ENCODE peak calls at places on chromosomes 13 and 19, in six cellular contexts. S is heart right ventricle; J is thoracic aorta; F is HCT116; R is psoas muscle; I is CD4-positive, CD25-positive, alpha-beta regulatory T cell. W is an unnamed sample.
A peak's percentile ranks its signal among the peaks of the same experiment; 100 is the strongest.

GRCh38 chr19:35331551-35332214 is 2.7 kb downstream of the CD22 start:
- DNase-seq in S (no peak), J (no peak), F (no peak), R (no peak), I (no peak), W (no peak)

GRCh38 chr19:3125900-3126524 is 9.8 kb upstream of the GNA15 start:
- DNase-seq in S (peak; percentile 58), J (no peak), F (peak; percentile 60), R (peak; percentile 83), I (peak; percentile 49), W (no peak)

GRCh38 chr19:12244370-12244769 is 50.3 kb downstream of the ZNF44 start:
- DNase-seq in S (no peak), J (no peak), F (no peak), R (no peak), I (no peak), W (no peak)

GRCh38 chr19:46963093-46963734 is 56.4 kb upstream of the NPAS1 start:
- DNase-seq in S (no peak), J (no peak), F (no peak), R (no peak), I (no peak), W (no peak)

GRCh38 chr13:23349127-23349897 is 84.2 kb downstream of the SACS start:
- DNase-seq in S (no peak), J (no peak), F (no peak), R (no peak), I (no peak), W (no peak)

GRCh38 chr13:62919491-62919890 is 1503.8 kb upstream of the PCDH20 start:
- DNase-seq in S (no peak), J (no peak), F (no peak), R (peak; percentile 36), I (no peak), W (no peak)

GRCh38 chr19:41741244-41741554 is 14.1 kb upstream of the CEACAM6 start:
- DNase-seq in S (no peak), J (no peak), F (no peak), R (no peak), I (no peak), W (no peak)

GRCh38 chr13:107018285-107018684 is 450.3 kb upstream of the ARGLU1 start:
- DNase-seq in S (no peak), J (no peak), F (no peak), R (no peak), I (no peak), W (no peak)

GRCh38 chr13:39209731-39210633 is 171.7 kb downstream of the NHLRC3 start:
- DNase-seq in S (no peak), J (no peak), F (no peak), R (no peak), I (no peak), W (no peak)

GRCh38 chr13:76440568-76440967 is 445.6 kb downstream of the KCTD12 start:
- DNase-seq in S (no peak), J (no peak), F (no peak), R (no peak), I (no peak), W (no peak)

GRCh38 chr19:50759886-50760285 is 10.4 kb upstream of the GPR32 start:
- DNase-seq in S (no peak), J (no peak), F (peak; percentile 69), R (no peak), I (no peak), W (no peak)

GRCh38 chr19:44677019-44677809 is 5.9 kb downstream of the CEACAM19 start:
- DNase-seq in S (no peak), J (no peak), F (peak; percentile 70), R (no peak), I (no peak), W (no peak)

GRCh38 chr19:52942371-52943133 is 19.3 kb upstream of the ZNF888 start:
- DNase-seq in S (peak; percentile 92), J (peak; percentile 62), F (peak; percentile 59), R (peak; percentile 94), I (peak; percentile 96), W (peak; percentile 85)

GRCh38 chr19:46209051-46209450 is 20.5 kb upstream of the IGFL1 start:
- DNase-seq in S (no peak), J (no peak), F (no peak), R (no peak), I (no peak), W (no peak)

GRCh38 chr13:72586519-72586918 is 140.9 kb downstream of the MZT1 start:
- DNase-seq in S (no peak), J (no peak), F (no peak), R (no peak), I (no peak), W (no peak)

GRCh38 chr19:1904385-1905070 is 671 bp upstream of the ADAT3 start:
- DNase-seq in S (no peak), J (no peak), F (no peak), R (peak; percentile 40), I (no peak), W (no peak)

GRCh38 chr13:103926118-103926517 is 859.9 kb upstream of the SLC10A2 start:
- DNase-seq in S (no peak), J (no peak), F (no peak), R (no peak), I (no peak), W (no peak)

GRCh38 chr13:39484506-39485313 is 118.3 kb downstream of the LHFPL6 start:
- DNase-seq in S (no peak), J (no peak), F (no peak), R (no peak), I (no peak), W (no peak)

DNA sequence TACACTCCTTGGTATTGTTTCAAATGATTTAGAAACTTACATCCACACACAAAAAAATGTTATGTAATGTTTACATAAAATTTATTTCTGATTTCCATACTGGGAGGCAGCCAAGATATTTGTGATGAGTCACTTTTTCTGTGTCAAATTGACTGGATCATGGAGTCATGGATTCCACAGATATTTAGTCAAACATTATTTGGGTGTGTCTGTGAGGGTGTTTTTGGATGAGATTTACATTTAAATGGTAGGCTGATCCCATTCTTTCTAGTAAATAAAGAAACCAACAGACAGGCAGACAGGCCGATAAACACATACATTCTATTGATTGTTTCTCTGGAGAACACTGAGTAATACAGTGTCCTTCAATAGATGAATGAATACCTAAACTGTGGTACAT is 562.8 kb downstream of the SLITRK6 start:
- DNase-seq in S (no peak), J (no peak), F (no peak), R (no peak), I (no peak), W (no peak)
- H3K27ac ChIP-seq in S (no peak overlapping the region), J (no peak overlapping the region), F (no peak overlapping the region), R (no peak overlapping the region), I (no peak overlapping the region), W (no peak overlapping the region)

DNA sequence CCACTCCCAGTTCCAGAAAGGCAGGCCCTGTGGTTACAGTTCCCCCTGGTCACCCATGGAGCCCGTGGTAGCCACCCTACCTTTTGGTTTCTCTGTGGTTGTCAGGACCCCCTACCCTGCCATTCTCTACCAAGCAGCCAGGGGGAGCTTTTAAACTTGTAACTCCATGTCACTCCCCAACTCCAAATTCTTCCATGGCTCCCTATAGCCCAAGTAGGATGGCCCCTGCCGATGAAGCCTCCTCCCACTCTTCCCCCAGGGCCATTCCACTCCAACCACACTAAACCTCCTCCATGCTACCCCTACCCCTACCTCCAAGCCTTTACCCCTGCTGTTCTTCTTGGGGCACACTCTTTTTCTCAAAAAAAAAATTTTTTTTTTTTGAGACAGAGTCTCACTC is 2.2 kb downstream of the S1PR2 start:
- DNase-seq in S (peak; percentile 24), J (no peak), F (no peak), R (no peak), I (peak; percentile 53), W (no peak)
- H3K27ac ChIP-seq in S (no peak overlapping the region), J (no peak overlapping the region), F (no peak overlapping the region), R (no peak overlapping the region), I (no peak overlapping the region), W (peak overlapping the region; percentile 68)

DNA sequence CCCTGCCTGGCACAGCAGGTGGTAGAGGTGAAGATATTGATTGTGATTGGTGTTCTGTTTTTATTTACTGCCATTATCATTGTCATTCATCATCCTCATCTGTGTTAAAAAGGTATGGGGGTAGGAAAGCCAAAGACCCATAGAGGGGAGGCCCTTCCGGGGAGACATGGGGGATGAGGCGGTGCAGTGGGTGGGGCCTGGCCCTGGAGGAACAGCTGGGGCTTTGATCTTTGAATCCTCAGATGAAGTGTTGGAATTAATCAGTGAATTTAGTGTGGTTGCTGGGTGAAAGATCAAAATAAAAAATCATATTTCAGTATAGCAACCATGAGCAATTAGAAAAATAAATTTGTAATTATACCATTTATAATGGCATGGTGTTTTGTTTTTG is 7.4 kb downstream of the PTH2 start:
- DNase-seq in S (no peak), J (no peak), F (no peak), R (no peak), I (no peak), W (no peak)
- H3K27ac ChIP-seq in S (no peak overlapping the region), J (no peak overlapping the region), F (no peak overlapping the region), R (no peak overlapping the region), I (no peak overlapping the region), W (no peak overlapping the region)

GRCh38 chr19:7393934-7394508 is 45.3 kb downstream of the ARHGEF18 start:
- DNase-seq in S (no peak), J (no peak), F (no peak), R (no peak), I (no peak), W (no peak)

GRCh38 chr19:7393459-7393858 is 44.7 kb downstream of the ARHGEF18 start:
- DNase-seq in S (no peak), J (no peak), F (no peak), R (no peak), I (no peak), W (no peak)

GRCh38 chr19:7395360-7395781 is 46.6 kb downstream of the ARHGEF18 start:
- DNase-seq in S (no peak), J (no peak), F (no peak), R (no peak), I (no peak), W (no peak)

GRCh38 chr19:7395793-7396192 is 47.1 kb downstream of the ARHGEF18 start:
- DNase-seq in S (no peak), J (no peak), F (no peak), R (no peak), I (no peak), W (no peak)

GRCh38 chr19:7394728-7395359 is 46.1 kb downstream of the ARHGEF18 start:
- DNase-seq in S (peak; percentile 88), J (peak; percentile 45), F (peak; percentile 69), R (peak; percentile 94), I (peak; percentile 90), W (peak; percentile 79)
- H3K27ac ChIP-seq in S (no peak overlapping the region), J (peak overlapping the region; percentile 53), F (peak overlapping the region; percentile 74), R (peak overlapping the region; percentile 85), I (peak overlapping the region; percentile 73), W (peak overlapping the region; percentile 73)

GRCh38 chr13:75341025-75341424 is 140.9 kb downstream of the TBC1D4 start:
- DNase-seq in S (no peak), J (no peak), F (no peak), R (no peak), I (no peak), W (no peak)
- H3K27ac ChIP-seq in S (no peak overlapping the region), J (no peak overlapping the region), F (no peak overlapping the region), R (no peak overlapping the region), I (no peak overlapping the region), W (no peak overlapping the region)

DNA sequence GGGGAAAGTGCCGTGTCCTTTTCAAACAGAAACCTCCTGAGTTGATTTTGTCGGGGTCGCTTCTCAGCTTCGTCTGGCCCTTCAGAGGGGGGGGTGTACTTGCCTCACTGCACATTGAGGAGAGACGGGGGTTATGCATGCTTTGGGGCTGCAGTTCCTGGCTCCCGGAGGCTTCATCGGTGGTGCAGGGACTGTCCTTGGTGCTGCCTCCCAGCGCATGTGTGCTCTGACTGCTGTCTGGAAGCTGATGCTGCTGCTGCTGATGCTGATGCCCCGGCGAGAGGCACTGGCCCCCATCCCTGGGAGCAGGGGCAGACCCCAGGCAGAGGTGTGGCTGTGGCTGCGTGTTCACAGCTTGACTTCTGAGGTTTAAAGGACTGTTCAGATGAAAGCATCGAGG is 91.0 kb downstream of the ARHGEF7 start:
- DNase-seq in S (no peak), J (no peak), F (no peak), R (no peak), I (no peak), W (no peak)
- H3K27ac ChIP-seq in S (no peak overlapping the region), J (no peak overlapping the region), F (no peak overlapping the region), R (no peak overlapping the region), I (no peak overlapping the region), W (no peak overlapping the region)

W was measured in substantia nigra.